ENCODE peak calls at places on chromosomes 7 and 10, in five cellular contexts. M is effector CD4-positive, alpha-beta T cell; F is non-pigmented ciliary epithelial cell; V is RPMI7951; Q is pons. W is an unnamed sample.

GRCh38 chr7:78702770-78703169 is 750.7 kb downstream of the MAGI2 start:
- DNase-seq in M (no peak), Q (no peak), F (peak; percentile 68), V (peak; percentile 3), W (peak; percentile 27)

GRCh38 chr10:127649642-127650041 is 87.3 kb upstream of the FOXI2 start:
- DNase-seq in M (no peak), Q (peak; percentile 5), F (no peak), V (peak; percentile 16), W (no peak)

GRCh38 chr10:974038-974784 is 14.0 kb upstream of the GTPBP4 start:
- DNase-seq in M (no peak), F (no peak), V (peak; percentile 19), Q (no peak), W (no peak)

GRCh38 chr7:80128918-80129317 is 5.7 kb upstream of the GNAI1 start:
- DNase-seq in V (no peak), Q (no peak), F (no peak), M (no peak), W (no peak)

GRCh38 chr7:155166673-155167370 is 96.7 kb downstream of the HTR5A start:
- DNase-seq in Q (no peak), M (no peak), V (peak; percentile 98), F (no peak), W (peak; percentile 87)

GRCh38 chr7:10036693-10037092 is 937.0 kb upstream of the PHF14 start:
- DNase-seq in F (no peak), M (no peak), V (no peak), Q (no peak), W (no peak)

GRCh38 chr7:155222578-155222977 is 75.1 kb upstream of the INSIG1 start:
- DNase-seq in M (no peak), V (no peak), Q (no peak), F (no peak), W (no peak)

GRCh38 chr10:19815478-19816419 is 483 bp upstream of the PLXDC2 start:
- DNase-seq in V (peak; percentile 14), F (no peak), Q (peak; percentile 61), M (no peak), W (peak; percentile 36)

GRCh38 chr7:972670-973309 is 2.6 kb downstream of the COX19 start:
- DNase-seq in F (no peak), V (no peak), M (no peak), Q (no peak), W (no peak)

W was measured in AG08396.